ENCODE peak calls at places on chromosomes 2 and 18, in seven cellular contexts. One of them, this sample, is unnamed.

GRCh38 chr2:73981081-73981968 is 3.4 kb upstream of the TET3 start:
- DNase-seq in mammary epithelial cell: peak; percentile 41
- DNase-seq in PC-3: peak; percentile 53
- DNase-seq in colonic mucosa: peak; percentile 65
- DNase-seq in endodermal cell: peak; percentile 92
- DNase-seq in adipocyte: peak; percentile 39
- DNase-seq in IMR-90: no peak
- DNase-seq in this sample: no peak

GRCh38 chr2:66531156-66531555 is 96.2 kb downstream of the MEIS1 start:
- DNase-seq in PC-3: peak; percentile 17
- DNase-seq in colonic mucosa: no peak
- DNase-seq in mammary epithelial cell: no peak
- DNase-seq in IMR-90: peak; percentile 76
- DNase-seq in endodermal cell: no peak
- DNase-seq in adipocyte: no peak
- DNase-seq in this sample: no peak

GRCh38 chr18:3842844-3843243 is 392.9 kb downstream of the TGIF1 start:
- DNase-seq in mammary epithelial cell: no peak
- DNase-seq in adipocyte: no peak
- DNase-seq in colonic mucosa: no peak
- DNase-seq in IMR-90: no peak
- DNase-seq in PC-3: no peak
- DNase-seq in endodermal cell: no peak
- DNase-seq in this sample: no peak

GRCh38 chr2:160433466-160434172 is 60.0 kb downstream of the RBMS1 start:
- DNase-seq in PC-3: peak; percentile 37
- DNase-seq in endodermal cell: no peak
- DNase-seq in IMR-90: no peak
- DNase-seq in adipocyte: peak; percentile 33
- DNase-seq in colonic mucosa: no peak
- DNase-seq in mammary epithelial cell: no peak
- DNase-seq in this sample: no peak

GRCh38 chr18:50819027-50819726 is 639 bp downstream of the MRO start:
- DNase-seq in adipocyte: peak; percentile 29
- DNase-seq in mammary epithelial cell: peak; percentile 16
- DNase-seq in endodermal cell: peak; percentile 91
- DNase-seq in PC-3: peak; percentile 13
- DNase-seq in IMR-90: no peak
- DNase-seq in colonic mucosa: peak; percentile 60
- DNase-seq in this sample: no peak

GRCh38 chr2:223460774-223461211 is 141.4 kb downstream of the SCG2 start:
- DNase-seq in endodermal cell: no peak
- DNase-seq in colonic mucosa: no peak
- DNase-seq in IMR-90: peak; percentile 82
- DNase-seq in mammary epithelial cell: peak; percentile 69
- DNase-seq in adipocyte: peak; percentile 74
- DNase-seq in PC-3: peak; percentile 72
- DNase-seq in this sample: no peak

GRCh38 chr2:149188291-149188690 is 142.1 kb upstream of the LYPD6 start:
- DNase-seq in IMR-90: no peak
- DNase-seq in colonic mucosa: no peak
- DNase-seq in endodermal cell: no peak
- DNase-seq in PC-3: no peak
- DNase-seq in mammary epithelial cell: no peak
- DNase-seq in adipocyte: no peak
- DNase-seq in this sample: no peak

GRCh38 chr2:60551241-60552095 is 2.0 kb downstream of the BCL11A start:
- DNase-seq in IMR-90: no peak
- DNase-seq in mammary epithelial cell: peak; percentile 50
- DNase-seq in adipocyte: peak; percentile 75
- DNase-seq in endodermal cell: peak; percentile 85
- DNase-seq in PC-3: peak; percentile 67
- DNase-seq in colonic mucosa: peak; percentile 64
- DNase-seq in this sample: peak; percentile 56

GRCh38 chr2:224127871-224128501 is 88.9 kb upstream of the SERPINE2 start:
- DNase-seq in colonic mucosa: no peak
- DNase-seq in adipocyte: peak; percentile 50
- DNase-seq in IMR-90: peak; percentile 69
- DNase-seq in PC-3: no peak
- DNase-seq in mammary epithelial cell: no peak
- DNase-seq in endodermal cell: no peak
- DNase-seq in this sample: no peak

GRCh38 chr18:36153771-36154170 is 24.1 kb downstream of the ELP2 start:
- DNase-seq in adipocyte: no peak
- DNase-seq in IMR-90: peak; percentile 13
- DNase-seq in PC-3: no peak
- DNase-seq in colonic mucosa: no peak
- DNase-seq in endodermal cell: no peak
- DNase-seq in mammary epithelial cell: no peak
- DNase-seq in this sample: no peak

GRCh38 chr2:75186829-75187228 is 12.5 kb downstream of the TACR1 start:
- DNase-seq in IMR-90: no peak
- DNase-seq in endodermal cell: no peak
- DNase-seq in mammary epithelial cell: no peak
- DNase-seq in PC-3: no peak
- DNase-seq in colonic mucosa: no peak
- DNase-seq in adipocyte: no peak
- DNase-seq in this sample: no peak

GRCh38 chr2:158463496-158464095 is 6.8 kb downstream of the PKP4 start:
- DNase-seq in adipocyte: no peak
- DNase-seq in IMR-90: no peak
- DNase-seq in colonic mucosa: no peak
- DNase-seq in endodermal cell: no peak
- DNase-seq in PC-3: no peak
- DNase-seq in mammary epithelial cell: no peak
- DNase-seq in this sample: no peak

GRCh38 chr2:240220371-240220770 is 79.9 kb upstream of the OTOS start:
- DNase-seq in mammary epithelial cell: peak; percentile 57
- DNase-seq in adipocyte: peak; percentile 53
- DNase-seq in PC-3: peak; percentile 29
- DNase-seq in IMR-90: peak; percentile 80
- DNase-seq in colonic mucosa: no peak
- DNase-seq in endodermal cell: peak; percentile 22
- DNase-seq in this sample: no peak

GRCh38 chr18:45901654-45902210 is 65.4 kb downstream of the EPG5 start:
- DNase-seq in mammary epithelial cell: no peak
- DNase-seq in colonic mucosa: no peak
- DNase-seq in PC-3: no peak
- DNase-seq in adipocyte: no peak
- DNase-seq in endodermal cell: no peak
- DNase-seq in IMR-90: no peak
- DNase-seq in this sample: no peak

GRCh38 chr2:25981596-25982272 is 563 bp downstream of the KIF3C start:
- DNase-seq in adipocyte: peak; percentile 57
- DNase-seq in PC-3: no peak
- DNase-seq in mammary epithelial cell: no peak
- DNase-seq in colonic mucosa: no peak
- DNase-seq in endodermal cell: no peak
- DNase-seq in IMR-90: no peak
- DNase-seq in this sample: no peak

GRCh38 chr2:47007221-47007825 is 91.7 kb upstream of the MCFD2 start:
- DNase-seq in PC-3: no peak
- DNase-seq in colonic mucosa: no peak
- DNase-seq in endodermal cell: no peak
- DNase-seq in mammary epithelial cell: no peak
- DNase-seq in adipocyte: no peak
- DNase-seq in IMR-90: no peak
- DNase-seq in this sample: no peak

GRCh38 chr2:22992446-22992845 is 392.5 kb upstream of the KLHL29 start:
- DNase-seq in mammary epithelial cell: peak; percentile 2
- DNase-seq in endodermal cell: no peak
- DNase-seq in PC-3: peak; percentile 37
- DNase-seq in colonic mucosa: no peak
- DNase-seq in IMR-90: no peak
- DNase-seq in adipocyte: no peak
- DNase-seq in this sample: no peak

GRCh38 chr2:31539505-31539904 is 41.2 kb downstream of the SRD5A2 start:
- DNase-seq in colonic mucosa: no peak
- DNase-seq in PC-3: no peak
- DNase-seq in IMR-90: no peak
- DNase-seq in adipocyte: no peak
- DNase-seq in mammary epithelial cell: no peak
- DNase-seq in endodermal cell: peak; percentile 77
- DNase-seq in this sample: no peak

GRCh38 chr2:20536619-20537422 is 89.9 kb downstream of the RHOB start:
- DNase-seq in mammary epithelial cell: no peak
- DNase-seq in PC-3: no peak
- DNase-seq in IMR-90: no peak
- DNase-seq in colonic mucosa: no peak
- DNase-seq in adipocyte: no peak
- DNase-seq in endodermal cell: peak; percentile 80
- DNase-seq in this sample: no peak

GRCh38 chr18:37160038-37160745 is 331.3 kb downstream of the KIAA1328 start:
- DNase-seq in endodermal cell: no peak
- DNase-seq in PC-3: no peak
- DNase-seq in IMR-90: no peak
- DNase-seq in adipocyte: no peak
- DNase-seq in colonic mucosa: no peak
- DNase-seq in mammary epithelial cell: no peak
- DNase-seq in this sample: no peak

GRCh38 chr2:159773426-159773825 is 24.6 kb downstream of the CD302 start:
- DNase-seq in adipocyte: peak; percentile 41
- DNase-seq in PC-3: peak; percentile 25
- DNase-seq in IMR-90: peak; percentile 12
- DNase-seq in endodermal cell: no peak
- DNase-seq in mammary epithelial cell: peak; percentile 11
- DNase-seq in colonic mucosa: no peak
- DNase-seq in this sample: no peak

GRCh38 chr2:144356402-144356801 is 163.5 kb downstream of the ZEB2 start:
- DNase-seq in endodermal cell: no peak
- DNase-seq in PC-3: no peak
- DNase-seq in colonic mucosa: no peak
- DNase-seq in mammary epithelial cell: no peak
- DNase-seq in adipocyte: no peak
- DNase-seq in IMR-90: peak; percentile 11
- DNase-seq in this sample: no peak

GRCh38 chr2:144359684-144360083 is 160.2 kb downstream of the ZEB2 start:
- DNase-seq in PC-3: no peak
- DNase-seq in colonic mucosa: no peak
- DNase-seq in IMR-90: no peak
- DNase-seq in endodermal cell: no peak
- DNase-seq in mammary epithelial cell: no peak
- DNase-seq in adipocyte: no peak
- DNase-seq in this sample: no peak

GRCh38 chr2:144358531-144358930 is 161.4 kb downstream of the ZEB2 start:
- DNase-seq in adipocyte: no peak
- DNase-seq in colonic mucosa: no peak
- DNase-seq in IMR-90: no peak
- DNase-seq in endodermal cell: no peak
- DNase-seq in PC-3: no peak
- DNase-seq in mammary epithelial cell: no peak
- DNase-seq in this sample: no peak

GRCh38 chr2:144358979-144359541 is 160.9 kb downstream of the ZEB2 start:
- DNase-seq in IMR-90: peak; percentile 71
- DNase-seq in PC-3: peak; percentile 53
- DNase-seq in colonic mucosa: no peak
- DNase-seq in adipocyte: peak; percentile 41
- DNase-seq in mammary epithelial cell: peak; percentile 56
- DNase-seq in endodermal cell: no peak
- DNase-seq in this sample: peak; percentile 34

GRCh38 chr2:144357623-144358400 is 162.1 kb downstream of the ZEB2 start:
- DNase-seq in endodermal cell: no peak
- DNase-seq in PC-3: peak; percentile 90
- DNase-seq in IMR-90: peak; percentile 99
- DNase-seq in colonic mucosa: no peak
- DNase-seq in adipocyte: peak; percentile 94
- DNase-seq in mammary epithelial cell: peak; percentile 92
- DNase-seq in this sample: peak; percentile 70
- H3K36me3 ChIP-seq in endodermal cell: no peaks in the 10 kb centered on the region
- H3K36me3 ChIP-seq in PC-3: no peaks in the 10 kb centered on the region
- H3K36me3 ChIP-seq in IMR-90: no peaks in the 10 kb centered on the region
- H3K36me3 ChIP-seq in colonic mucosa: no peaks in the 10 kb centered on the region
- H3K36me3 ChIP-seq in adipocyte: no peaks in the 10 kb centered on the region
- H3K36me3 ChIP-seq in mammary epithelial cell: no peaks in the 10 kb centered on the region
- H3K36me3 ChIP-seq in this sample: no peaks in the 10 kb centered on the region

GRCh38 chr2:123715467-123715982 is 309.6 kb upstream of the CNTNAP5 start:
- DNase-seq in endodermal cell: no peak
- DNase-seq in mammary epithelial cell: peak; percentile 6
- DNase-seq in IMR-90: no peak
- DNase-seq in colonic mucosa: no peak
- DNase-seq in PC-3: peak; percentile 88
- DNase-seq in adipocyte: no peak
- DNase-seq in this sample: no peak

GRCh38 chr2:123720760-123721159 is 304.3 kb upstream of the CNTNAP5 start:
- DNase-seq in adipocyte: no peak
- DNase-seq in PC-3: peak; percentile 76
- DNase-seq in mammary epithelial cell: no peak
- DNase-seq in endodermal cell: no peak
- DNase-seq in IMR-90: no peak
- DNase-seq in colonic mucosa: no peak
- DNase-seq in this sample: no peak

GRCh38 chr2:123717616-123718279 is 307.3 kb upstream of the CNTNAP5 start:
- DNase-seq in mammary epithelial cell: no peak
- DNase-seq in endodermal cell: no peak
- DNase-seq in adipocyte: no peak
- DNase-seq in PC-3: no peak
- DNase-seq in IMR-90: no peak
- DNase-seq in colonic mucosa: no peak
- DNase-seq in this sample: no peak
- H3K9ac ChIP-seq in mammary epithelial cell: no peak overlapping the region
- H3K9ac ChIP-seq in endodermal cell: no peak overlapping the region
- H3K9ac ChIP-seq in adipocyte: no peak overlapping the region
- H3K9ac ChIP-seq in PC-3: no peak overlapping the region
- H3K9ac ChIP-seq in IMR-90: no peak overlapping the region
- H3K9ac ChIP-seq in colonic mucosa: no peak overlapping the region
- H3K9ac ChIP-seq in this sample: no peak overlapping the region

DNA sequence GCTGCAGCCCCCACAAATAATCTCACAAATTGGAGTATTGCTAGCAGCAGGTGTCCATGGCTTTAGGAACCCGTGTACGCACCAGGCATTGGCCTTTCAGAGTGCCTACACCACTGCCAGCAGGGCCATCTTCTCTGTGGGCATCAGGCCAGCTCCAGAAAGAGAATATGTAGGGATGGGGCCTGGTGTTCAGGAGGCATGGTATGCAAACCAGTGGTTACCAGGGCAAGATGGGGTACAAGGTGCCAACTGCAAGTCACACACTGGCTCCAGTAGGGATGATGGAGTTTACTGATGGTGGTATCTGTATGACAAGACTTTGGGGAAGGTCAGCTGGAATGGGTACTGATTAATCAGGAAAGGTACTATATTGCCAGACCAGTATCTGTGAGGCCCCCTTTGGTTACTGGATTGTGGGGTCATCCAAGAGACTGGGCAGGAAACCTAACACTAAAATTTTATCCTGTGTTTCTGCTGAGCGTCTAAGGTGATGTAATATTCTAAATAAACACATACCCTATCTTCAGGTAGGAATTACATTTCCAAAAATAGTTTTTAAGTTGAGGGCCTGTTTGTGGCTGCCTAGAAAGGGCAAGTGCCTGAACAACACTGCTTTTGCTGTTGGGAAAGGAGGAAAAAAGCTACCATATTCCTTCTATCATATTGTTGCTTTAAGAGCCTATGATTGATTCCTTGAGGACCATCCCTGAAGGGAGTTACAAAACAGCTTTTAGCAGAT is 9.0 kb downstream of the CNOT9 start:
- DNase-seq in endodermal cell: no peak
- DNase-seq in colonic mucosa: no peak
- DNase-seq in mammary epithelial cell: no peak
- DNase-seq in PC-3: no peak
- DNase-seq in IMR-90: no peak
- DNase-seq in adipocyte: no peak
- DNase-seq in this sample: no peak
- H3K36me3 ChIP-seq in endodermal cell: peaks cover 47% of the 10 kb centered on the region
- H3K36me3 ChIP-seq in colonic mucosa: no peaks in the 10 kb centered on the region
- H3K36me3 ChIP-seq in mammary epithelial cell: peaks cover 14% of the 10 kb centered on the region
- H3K36me3 ChIP-seq in PC-3: peaks cover 26% of the 10 kb centered on the region
- H3K36me3 ChIP-seq in IMR-90: peaks cover 7% of the 10 kb centered on the region
- H3K36me3 ChIP-seq in adipocyte: peaks cover 21% of the 10 kb centered on the region
- H3K36me3 ChIP-seq in this sample: peaks cover 8% of the 10 kb centered on the region

GRCh38 chr18:11884396-11885030 is 23.6 kb downstream of the MPPE1 start:
- DNase-seq in mammary epithelial cell: no peak
- DNase-seq in IMR-90: no peak
- DNase-seq in PC-3: no peak
- DNase-seq in adipocyte: no peak
- DNase-seq in endodermal cell: no peak
- DNase-seq in colonic mucosa: no peak
- DNase-seq in this sample: no peak
- H3K9ac ChIP-seq in mammary epithelial cell: no peak overlapping the region
- H3K9ac ChIP-seq in IMR-90: no peak overlapping the region
- H3K9ac ChIP-seq in PC-3: no peak overlapping the region
- H3K9ac ChIP-seq in adipocyte: no peak overlapping the region
- H3K9ac ChIP-seq in endodermal cell: no peak overlapping the region
- H3K9ac ChIP-seq in colonic mucosa: peak overlapping the region; percentile 36
- H3K9ac ChIP-seq in this sample: no peak overlapping the region